ENCODE peak calls at places on chromosomes 7 and 10, in ten cellular contexts. U is epithelial cell of esophagus, W is adrenal gland, O is heart right ventricle, D is endodermal cell, T is neural crest cell, G is foreskin fibroblast, Y is glutamatergic neuron, K is fibroblast of lung, V is BE2C. P is an unnamed sample.

GRCh38 chr10:105875050-105875449 is 1234.0 kb downstream of the SORCS3 start:
- DNase-seq in U (no peak), W (no peak), O (no peak), D (no peak), T (no peak), G (no peak), Y (no peak), K (no peak), V (no peak), P (no peak)

GRCh38 chr7:137440434-137440830 is 96.9 kb upstream of the PTN start:
- DNase-seq in U (no peak), W (no peak), O (no peak), D (no peak), T (no peak), G (no peak), Y (no peak), K (peak; percentile 69), V (no peak), P (no peak)

GRCh38 chr7:77866370-77866769 is 67.8 kb downstream of the PHTF2 start:
- DNase-seq in U (no peak), W (no peak), O (no peak), D (no peak), T (no peak), G (peak; percentile 37), Y (no peak), K (peak; percentile 25), V (no peak), P (no peak)

GRCh38 chr7:41162612-41163011 is 540.3 kb downstream of the INHBA start:
- DNase-seq in U (peak; percentile 19), W (no peak), O (no peak), D (no peak), T (no peak), G (peak; percentile 85), Y (no peak), K (peak; percentile 67), V (no peak), P (no peak)

GRCh38 chr7:132249591-132249971 is 326.7 kb downstream of the PLXNA4 start:
- DNase-seq in U (peak; percentile 15), W (no peak), O (no peak), D (peak; percentile 82), T (no peak), G (no peak), Y (no peak), K (peak; percentile 31), V (peak; percentile 40), P (no peak)

GRCh38 chr10:132066812-132067211 is 1.1 kb downstream of the JAKMIP3 start:
- DNase-seq in U (no peak), W (no peak), O (no peak), D (no peak), T (no peak), G (no peak), Y (no peak), K (no peak), V (no peak), P (no peak)

GRCh38 chr7:92639956-92640355 is 49.8 kb upstream of the FAM133B start:
- DNase-seq in U (no peak), W (no peak), O (no peak), D (no peak), T (no peak), G (no peak), Y (no peak), K (no peak), V (no peak), P (no peak)

GRCh38 chr10:76397210-76397881 is 965.9 kb downstream of the LRMDA start:
- DNase-seq in U (no peak), W (peak; percentile 66), O (peak; percentile 52), D (no peak), T (no peak), G (peak; percentile 63), Y (no peak), K (peak; percentile 96), V (no peak), P (no peak)

GRCh38 chr7:21412291-21412896 is 15.5 kb upstream of the SP4 start:
- DNase-seq in U (no peak), W (no peak), O (no peak), D (no peak), T (no peak), G (no peak), Y (no peak), K (no peak), V (no peak), P (peak; percentile 56)

GRCh38 chr7:157000047-157000726 is 10.3 kb downstream of the MNX1 start:
- DNase-seq in U (no peak), W (no peak), O (no peak), D (peak; percentile 66), T (no peak), G (no peak), Y (no peak), K (no peak), V (no peak), P (peak; percentile 66)

GRCh38 chr10:103921750-103922195 is 3.8 kb upstream of the STN1 start:
- DNase-seq in U (peak; percentile 46), W (no peak), O (no peak), D (peak; percentile 75), T (peak; percentile 21), G (peak; percentile 40), Y (no peak), K (peak; percentile 18), V (no peak), P (peak; percentile 52)

GRCh38 chr10:62396864-62397263 is 22.7 kb downstream of the ZNF365 start:
- DNase-seq in U (no peak), W (no peak), O (no peak), D (no peak), T (no peak), G (no peak), Y (no peak), K (no peak), V (no peak), P (no peak)

GRCh38 chr10:123624086-123624485 is 42.1 kb upstream of the GPR26 start:
- DNase-seq in U (no peak), W (no peak), O (no peak), D (no peak), T (no peak), G (no peak), Y (no peak), K (no peak), V (no peak), P (no peak)

GRCh38 chr7:30652132-30652531 is 30.1 kb downstream of the CRHR2 start:
- DNase-seq in U (no peak), W (no peak), O (no peak), D (no peak), T (no peak), G (no peak), Y (no peak), K (no peak), V (no peak), P (no peak)

GRCh38 chr7:1542841-1543747 is 12.6 kb downstream of the MAFK start:
- DNase-seq in U (no peak), W (no peak), O (peak; percentile 51), D (peak; percentile 43), T (no peak), G (no peak), Y (peak; percentile 72), K (no peak), V (peak; percentile 52), P (no peak)

GRCh38 chr10:71933651-71934050 is 30.5 kb upstream of the CHST3 start:
- DNase-seq in U (no peak), W (no peak), O (no peak), D (no peak), T (no peak), G (no peak), Y (no peak), K (no peak), V (no peak), P (peak; percentile 64)

GRCh38 chr7:47153076-47153475 is 428.8 kb downstream of the TNS3 start:
- DNase-seq in U (peak; percentile 48), W (peak; percentile 44), O (no peak), D (no peak), T (no peak), G (peak; percentile 96), Y (no peak), K (peak; percentile 91), V (no peak), P (no peak)

GRCh38 chr7:37000514-37000913 is 276.2 kb upstream of the AOAH start:
- DNase-seq in U (no peak), W (no peak), O (no peak), D (no peak), T (no peak), G (no peak), Y (no peak), K (no peak), V (no peak), P (no peak)

GRCh38 chr10:33037726-33038125 is 79.7 kb upstream of the ITGB1 start:
- DNase-seq in U (no peak), W (no peak), O (no peak), D (no peak), T (no peak), G (no peak), Y (no peak), K (no peak), V (no peak), P (no peak)
- TF ChIP-seq CTCF in U (no peak), W (no peak), O (no peak), D (no peak), T (no peak), G (no peak), Y (no peak), K (no peak), V (no peak), P (no peak)

DNA sequence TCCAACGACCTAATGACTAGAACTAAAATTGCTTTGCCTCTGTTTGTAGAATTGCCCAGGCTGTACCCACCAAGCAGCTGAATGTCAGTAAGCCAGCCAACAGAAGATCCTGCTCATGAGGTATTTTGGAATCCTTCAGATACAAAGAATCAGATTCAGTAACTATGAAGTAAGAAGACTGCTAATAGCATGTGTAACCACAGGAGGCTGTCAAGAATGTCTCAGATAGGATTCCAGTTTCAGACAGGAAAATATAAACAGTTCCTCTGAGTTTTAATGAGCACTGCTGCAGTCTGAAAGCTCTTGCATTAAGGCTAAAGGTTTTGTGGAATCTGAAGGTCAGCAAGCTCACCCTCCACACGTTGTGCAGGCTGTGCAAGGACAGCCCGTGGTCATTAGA is 112.6 kb upstream of the ADAM12 start:
- DNase-seq in U (no peak), W (no peak), O (no peak), D (no peak), T (no peak), G (peak; percentile 56), Y (no peak), K (peak; percentile 90), V (no peak), P (no peak)
- TF ChIP-seq CTCF in U (no peak), W (no peak), O (no peak), D (no peak), T (no peak), G (no peak), Y (no peak), K (peak; percentile 9), V (no peak), P (no peak)

GRCh38 chr10:91632671-91633550 is at the start of gene PPP1R3C:
- DNase-seq in U (peak; percentile 90), W (peak; percentile 92), O (peak; percentile 90), D (peak; percentile 92), T (peak; percentile 60), G (peak; percentile 98), Y (peak; percentile 90), K (peak; percentile 93), V (peak; percentile 96), P (peak; percentile 77)
- TF ChIP-seq CTCF in U (peak; percentile 18), W (peak; percentile 29), O (no peak), D (peak; percentile 56), T (peak; percentile 24), G (peak; percentile 17), Y (no peak), K (peak; percentile 42), V (peak; percentile 25), P (peak; percentile 44)

DNA sequence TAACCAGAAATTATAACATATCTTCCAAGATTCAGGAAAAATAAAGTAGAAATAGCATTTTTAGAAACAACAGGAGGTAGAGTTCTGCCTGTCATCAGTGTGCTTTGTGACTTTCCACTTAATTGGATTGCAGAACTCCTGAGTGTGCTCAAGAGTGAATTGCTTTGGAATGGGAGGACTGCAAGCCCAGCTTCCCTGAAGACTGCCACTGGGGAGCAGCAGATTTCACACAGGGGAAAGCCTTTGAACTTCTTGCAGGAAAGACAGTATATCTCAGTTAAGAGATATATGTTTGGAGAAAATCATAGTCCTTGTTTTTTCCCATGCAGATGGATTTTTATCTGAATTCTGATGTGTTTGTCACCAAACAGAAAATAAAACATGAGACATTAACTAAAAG is 124.5 kb downstream of the TMEM168 start:
- DNase-seq in U (peak; percentile 45), W (no peak), O (no peak), D (peak; percentile 77), T (no peak), G (peak; percentile 78), Y (no peak), K (no peak), V (no peak), P (no peak)
- TF ChIP-seq CTCF in U (peak; percentile 64), W (no peak), O (no peak), D (peak; percentile 68), T (peak; percentile 25), G (no peak), Y (no peak), K (peak; percentile 24), V (no peak), P (no peak)